ENCODE peak calls at places on chromosome 22, in seven cellular contexts. U is heart right ventricle, X is lung, T is left lung, D is body of pancreas, N is right lobe of liver, I is MM.1S. S is an unnamed sample. For H3K4me1, the result is how much of the 10 kb centered on the place peaks cover.

GRCh38 chr22:49307071-49307830 is 520.4 kb downstream of the BRD1 start:
- DNase-seq in N (peak), I (no peak), D (peak), U (no peak), X (no peak), T (peak), S (no peak)

GRCh38 chr22:45657701-45658100 is 13.9 kb upstream of the ATXN10 start:
- DNase-seq in D (no peak), T (no peak), I (no peak), U (no peak), X (no peak), N (no peak), S (no peak)

GRCh38 chr22:36298118-36298517 is 45.2 kb downstream of the APOL1 start:
- DNase-seq in I (no peak), T (no peak), U (no peak), D (no peak), N (no peak), X (no peak), S (no peak)

GRCh38 chr22:42368379-42369249 is 63.6 kb downstream of the NFAM1 start:
- DNase-seq in X (no peak), U (no peak), N (no peak), T (peak), D (peak), I (no peak), S (peak)

GRCh38 chr22:16721969-16722368 is 103.2 kb downstream of the XKR3 start:
- DNase-seq in U (no peak), T (no peak), D (no peak), I (no peak), X (no peak), N (no peak), S (no peak)

GRCh38 chr22:25357056-25357455 is 137.6 kb downstream of the CRYBB2 start:
- DNase-seq in I (no peak), U (no peak), N (peak), X (no peak), D (no peak), T (no peak), S (no peak)

GRCh38 chr22:29202231-29203192 is 3.2 kb upstream of the EMID1 start:
- DNase-seq in T (peak), X (peak), U (peak), N (peak), I (peak), D (no peak), S (no peak)

GRCh38 chr22:24834845-24835570 is 29.0 kb downstream of the SGSM1 start:
- DNase-seq in I (no peak), X (no peak), D (peak), U (no peak), N (no peak), T (no peak), S (no peak)

GRCh38 chr22:26642465-26643367 is 14.7 kb upstream of the MIAT start:
- DNase-seq in X (no peak), I (peak), T (no peak), U (peak), D (no peak), N (no peak), S (no peak)

GRCh38 chr22:46096051-46096450 is 54.3 kb upstream of the PPARA start:
- DNase-seq in X (no peak), T (peak), N (no peak), D (no peak), U (no peak), I (no peak), S (no peak)

GRCh38 chr22:25076281-25076680 is 123.4 kb upstream of the CRYBB3 start:
- DNase-seq in I (no peak), D (no peak), U (no peak), T (no peak), X (no peak), N (no peak), S (no peak)

GRCh38 chr22:23632178-23632577 is at the start of gene DRICH1:
- DNase-seq in U (no peak), X (no peak), T (no peak), I (no peak), N (no peak), D (no peak), S (no peak)

DNA sequence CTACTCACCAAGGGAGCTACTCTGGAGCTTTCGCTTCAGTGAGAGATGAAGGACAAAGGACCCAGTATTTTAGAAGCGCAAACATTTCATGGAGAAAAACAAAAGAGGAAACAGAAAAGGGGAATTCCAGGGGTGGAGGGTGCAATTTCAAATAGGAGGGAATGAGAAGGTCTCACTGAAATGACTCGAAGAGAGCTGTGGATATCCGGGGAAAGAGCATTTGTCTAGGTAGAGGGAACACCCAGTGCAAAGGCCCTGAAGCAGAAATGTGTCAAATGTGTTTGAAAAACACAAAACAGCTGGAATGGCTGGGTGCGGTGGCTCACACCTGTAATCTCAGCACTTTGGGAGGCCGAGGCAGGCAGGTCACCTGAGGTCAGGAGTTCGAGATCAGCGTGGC is 2.4 kb downstream of the RPS19BP1 start:
- DNase-seq in I (no peak), D (no peak), T (no peak), N (no peak), X (no peak), U (no peak), S (no peak)
- H3K4me1 ChIP-seq in I (under half), D (half or more), T (under half), N (under half), X (under half), U (under half), S (under half)

GRCh38 chr22:30382340-30382739 is 4.9 kb downstream of the RNF215 start:
- DNase-seq in X (no peak), T (no peak), U (peak), D (no peak), I (no peak), N (no peak), S (no peak)

GRCh38 chr22:30386608-30386959 is 627 bp downstream of the RNF215 start:
- DNase-seq in D (peak), T (no peak), I (no peak), X (no peak), U (no peak), N (no peak), S (no peak)

GRCh38 chr22:30386960-30387848 is at the start of gene RNF215:
- DNase-seq in N (peak), D (peak), X (peak), U (peak), I (peak), T (peak), S (peak)

GRCh38 chr22:30383061-30383460 is 4.2 kb downstream of the RNF215 start:
- DNase-seq in D (no peak), X (no peak), N (no peak), I (no peak), T (no peak), U (no peak), S (no peak)

DNA sequence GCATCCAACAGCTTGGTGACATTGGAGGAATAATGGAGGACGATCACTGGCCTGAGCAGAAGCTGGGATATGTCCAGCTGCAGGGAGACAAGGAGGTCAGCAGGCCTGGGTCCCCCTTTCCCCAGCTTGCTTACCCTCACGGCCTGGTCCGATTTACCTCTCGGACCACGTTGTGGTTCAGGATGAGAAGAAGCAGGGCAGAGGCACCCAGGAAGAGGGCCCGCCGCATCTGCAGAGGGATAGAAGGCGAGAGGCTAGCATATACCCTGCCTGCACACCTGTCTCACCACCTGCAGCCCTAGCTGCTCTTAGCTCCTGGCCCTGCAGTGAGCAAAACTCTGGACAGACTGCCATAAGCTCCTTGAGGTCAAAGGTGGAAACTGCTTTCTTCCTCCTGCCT is 1.3 kb downstream of the RNF215 start:
- DNase-seq in N (no peak), I (no peak), T (no peak), U (no peak), X (no peak), D (no peak), S (no peak)
- H3K4me3 ChIP-seq in N (no peak), I (no peak), T (no peak), U (no peak), X (no peak), D (no peak), S (no peak)

GRCh38 chr22:19125474-19126308 is 3.5 kb upstream of the DGCR2 start:
- DNase-seq in D (no peak), T (no peak), N (no peak), X (no peak), U (no peak), I (no peak), S (no peak)
- H3K4me1 ChIP-seq in D (under half), T (under half), N (under half), X (under half), U (under half), I (under half), S (under half)

GRCh38 chr22:44180706-44181032 is at the start of gene PARVG:
- DNase-seq in D (no peak), T (no peak), I (peak), X (no peak), U (no peak), N (no peak), S (no peak)
- H3K4me3 ChIP-seq in D (no peak), T (peak), I (peak), X (no peak), U (peak), N (peak), S (no peak)

GRCh38 chr22:38032681-38033521 is 24.3 kb upstream of the PICK1 start:
- DNase-seq in D (no peak), I (no peak), N (no peak), T (peak), X (no peak), U (no peak), S (no peak)

GRCh38 chr22:38034884-38035529 is 22.2 kb upstream of the PICK1 start:
- DNase-seq in X (no peak), U (no peak), N (no peak), I (no peak), D (no peak), T (peak), S (no peak)

GRCh38 chr22:38035530-38035885 is 21.7 kb upstream of the PICK1 start:
- DNase-seq in D (no peak), T (peak), N (no peak), I (no peak), X (no peak), U (no peak), S (no peak)

GRCh38 chr22:38034278-38034882 is 22.8 kb upstream of the PICK1 start:
- DNase-seq in X (peak), I (no peak), N (peak), U (peak), T (peak), D (peak), S (peak)

DNA sequence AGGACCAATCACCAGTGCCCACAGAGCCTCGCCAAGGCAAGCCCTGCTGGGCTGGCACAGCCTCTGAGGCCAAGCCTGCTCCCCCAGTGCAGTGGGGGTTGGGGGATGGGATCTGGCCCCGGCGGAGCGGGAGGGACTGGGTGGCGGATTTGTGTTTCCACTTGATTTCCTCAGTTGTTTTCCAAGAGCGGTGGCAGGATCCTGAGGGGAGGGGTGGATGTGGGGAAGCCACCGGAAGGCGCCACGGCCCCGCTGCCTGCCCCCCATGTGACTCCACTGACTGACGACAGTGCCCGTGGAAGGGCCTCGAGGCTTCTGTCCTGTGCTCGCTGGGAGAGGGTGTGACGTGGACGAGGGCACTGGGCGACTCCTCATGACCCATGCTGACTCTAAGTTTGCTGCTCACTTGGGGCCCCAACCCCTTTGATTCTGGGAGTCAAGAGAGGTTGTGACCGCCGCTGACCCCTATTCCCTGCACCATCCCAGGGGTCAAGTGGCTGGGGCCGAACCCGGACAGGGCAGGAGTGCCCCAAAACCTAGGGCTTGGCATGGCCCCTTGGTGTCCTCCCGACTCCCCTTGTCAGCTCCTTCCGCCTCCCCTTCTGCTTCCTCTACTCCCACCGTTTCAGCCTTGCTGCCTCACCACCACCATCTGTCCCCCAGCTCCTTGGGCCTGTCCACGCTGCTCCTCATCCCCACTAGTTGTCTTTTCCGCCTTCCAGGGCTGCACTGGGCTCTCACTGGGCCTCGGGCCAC is 23.5 kb upstream of the PICK1 start:
- DNase-seq in X (no peak), N (no peak), T (peak), U (peak), I (no peak), D (no peak), S (no peak)
- H3K4me1 ChIP-seq in X (under half), N (under half), T (under half), U (under half), I (under half), D (under half), S (under half)

DNA sequence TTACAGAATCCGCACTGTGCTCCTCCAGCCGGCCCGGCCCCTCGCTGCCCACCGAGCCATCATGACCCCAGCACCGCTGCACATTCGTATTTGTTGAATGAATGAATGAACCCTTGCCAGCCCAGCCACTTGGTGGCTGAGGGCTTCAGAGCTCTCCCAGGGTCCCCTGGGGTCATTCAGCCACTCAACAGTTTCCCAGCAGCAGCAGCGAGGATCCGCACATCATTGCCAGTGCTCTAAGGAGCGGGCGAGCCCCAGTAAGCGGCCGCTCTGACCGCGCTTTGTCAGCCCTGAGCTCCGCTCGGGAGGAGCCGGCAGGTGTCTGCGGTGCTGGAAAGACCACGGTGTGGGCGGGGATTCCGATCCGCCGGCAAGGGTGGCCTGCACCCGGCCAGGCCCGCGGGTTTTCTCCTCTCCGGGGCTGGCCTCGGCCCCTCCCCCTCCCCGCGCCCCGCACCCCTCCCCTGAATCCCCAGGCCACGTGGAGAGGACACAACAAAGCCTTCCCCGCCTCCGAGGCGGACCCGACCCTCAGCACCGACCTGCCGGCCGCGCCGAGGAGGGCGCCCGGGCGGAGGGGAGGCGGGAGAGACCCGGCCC is 563 bp downstream of the BID start:
- DNase-seq in X (no peak), N (peak), T (peak), U (peak), I (peak), D (peak), S (peak)
- H3K4me3 ChIP-seq in X (peak), N (peak), T (peak), U (peak), I (peak), D (peak), S (peak)

S was measured in PC-9.